ENCODE peak calls at places on chromosomes 2 and 18, in six cellular contexts. A, W, E, G, T and B are unnamed samples.

GRCh38 chr2:121635371-121635770 is 13.9 kb downstream of the CLASP1 start:
- DNase-seq in A (no peak), W (no peak), E (no peak), G (no peak), T (no peak), B (no peak)

GRCh38 chr18:39635966-39636365 is 2070.4 kb upstream of the CELF4 start:
- DNase-seq in A (no peak), W (no peak), E (no peak), G (no peak), T (no peak), B (no peak)

GRCh38 chr18:58993260-58993659 is 128.6 kb downstream of the ZNF532 start:
- DNase-seq in A (no peak), W (no peak), E (no peak), G (no peak), T (no peak), B (no peak)

GRCh38 chr2:127637725-127638252 is 8.2 kb upstream of the GPR17 start:
- DNase-seq in A (no peak), W (no peak), E (peak; percentile 69), G (peak; percentile 13), T (no peak), B (no peak)

GRCh38 chr2:70709275-70709674 is 58.7 kb downstream of the ADD2 start:
- DNase-seq in A (no peak), W (no peak), E (no peak), G (no peak), T (no peak), B (no peak)

GRCh38 chr2:203743441-203743932 is 37.0 kb downstream of the CD28 start:
- DNase-seq in A (no peak), W (no peak), E (peak; percentile 26), G (no peak), T (no peak), B (no peak)

GRCh38 chr2:64970495-64970894 is 18.7 kb upstream of the SLC1A4 start:
- DNase-seq in A (no peak), W (no peak), E (no peak), G (no peak), T (no peak), B (no peak)

GRCh38 chr2:233142355-233142897 is 82.3 kb downstream of the INPP5D start:
- DNase-seq in A (no peak), W (no peak), E (no peak), G (no peak), T (no peak), B (no peak)

GRCh38 chr2:23351388-23352141 is 33.4 kb upstream of the KLHL29 start:
- DNase-seq in A (peak; percentile 84), W (no peak), E (peak; percentile 79), G (peak; percentile 54), T (peak; percentile 69), B (peak; percentile 86)

GRCh38 chr2:18119883-18120282 is 241.4 kb downstream of the KCNS3 start:
- DNase-seq in A (peak; percentile 36), W (no peak), E (no peak), G (no peak), T (no peak), B (no peak)

GRCh38 chr18:62187543-62188378 is 706 bp downstream of the RELCH start:
- DNase-seq in A (peak; percentile 37), W (no peak), E (no peak), G (no peak), T (no peak), B (no peak)

GRCh38 chr18:35178260-35178659 is 62.6 kb upstream of the ZNF397 start:
- DNase-seq in A (no peak), W (no peak), E (no peak), G (no peak), T (no peak), B (no peak)

GRCh38 chr2:230714122-230714453 is 1.4 kb downstream of the CAB39 start:
- DNase-seq in A (no peak), W (no peak), E (peak; percentile 77), G (no peak), T (no peak), B (peak; percentile 34)

GRCh38 chr2:128321421-128321775 is 2.7 kb upstream of the HS6ST1 start:
- DNase-seq in A (no peak), W (no peak), E (no peak), G (no peak), T (no peak), B (no peak)

GRCh38 chr18:13178976-13179375 is 39.6 kb upstream of the LDLRAD4 start:
- DNase-seq in A (no peak), W (no peak), E (no peak), G (no peak), T (no peak), B (no peak)

GRCh38 chr2:167697961-167698360 is 549.4 kb downstream of the STK39 start:
- DNase-seq in A (no peak), W (no peak), E (no peak), G (no peak), T (no peak), B (no peak)

GRCh38 chr2:71609958-71610357 is 156.6 kb downstream of the DYSF start:
- DNase-seq in A (no peak), W (no peak), E (peak; percentile 49), G (peak; percentile 24), T (no peak), B (no peak)

GRCh38 chr2:25991965-25992364 is 9.7 kb upstream of the KIF3C start:
- DNase-seq in A (no peak), W (no peak), E (no peak), G (no peak), T (no peak), B (no peak)

GRCh38 chr2:148756292-148756975 is 111.9 kb downstream of the EPC2 start:
- DNase-seq in A (no peak), W (no peak), E (peak; percentile 55), G (no peak), T (no peak), B (no peak)

GRCh38 chr2:46812381-46813024 is 103.1 kb downstream of the MCFD2 start:
- DNase-seq in A (no peak), W (no peak), E (no peak), G (no peak), T (no peak), B (no peak)

GRCh38 chr18:68376931-68377330 is 338.0 kb downstream of the TMX3 start:
- DNase-seq in A (no peak), W (no peak), E (no peak), G (no peak), T (no peak), B (no peak)

GRCh38 chr2:156800781-156801366 is 364.7 kb downstream of the GPD2 start:
- DNase-seq in A (no peak), W (no peak), E (no peak), G (no peak), T (no peak), B (no peak)

GRCh38 chr2:46239847-46240181 is 57.4 kb upstream of the EPAS1 start:
- DNase-seq in A (no peak), W (no peak), E (no peak), G (no peak), T (no peak), B (no peak)

GRCh38 chr2:157732596-157732995 is 103.9 kb upstream of the ACVR1C start:
- DNase-seq in A (no peak), W (no peak), E (no peak), G (no peak), T (no peak), B (no peak)

GRCh38 chr18:63454497-63454896 is 22.3 kb upstream of the SERPINB5 start:
- DNase-seq in A (no peak), W (no peak), E (peak; percentile 86), G (no peak), T (no peak), B (no peak)

GRCh38 chr2:232538671-232539070 is 821 bp upstream of the CHRNG start:
- DNase-seq in A (no peak), W (no peak), E (no peak), G (no peak), T (no peak), B (no peak)

GRCh38 chr2:96147593-96148201 is 2.5 kb upstream of the DUSP2 start:
- DNase-seq in A (peak; percentile 15), W (no peak), E (no peak), G (no peak), T (no peak), B (no peak)

GRCh38 chr2:158191076-158191566 is 89.4 kb downstream of the UPP2 start:
- DNase-seq in A (no peak), W (no peak), E (no peak), G (peak; percentile 13), T (no peak), B (no peak)